ENCODE peak calls at places on chromosomes 3 and 15, in seven cellular contexts. One of them, this sample, is unnamed.

GRCh38 chr3:68249265-68249664 is 594.9 kb upstream of the SUCLG2 start:
- DNase-seq in suprapubic skin: no peak
- DNase-seq in IMR-90: no peak
- DNase-seq in A549: no peak
- DNase-seq in adrenal gland: no peak
- DNase-seq in H54: no peak
- DNase-seq in endothelial cell of umbilical vein: no peak
- DNase-seq in this sample: no peak

GRCh38 chr3:39333607-39334006 is 4.1 kb downstream of the CCR8 start:
- DNase-seq in A549: no peak
- DNase-seq in suprapubic skin: no peak
- DNase-seq in H54: no peak
- DNase-seq in endothelial cell of umbilical vein: no peak
- DNase-seq in adrenal gland: no peak
- DNase-seq in IMR-90: no peak
- DNase-seq in this sample: no peak

GRCh38 chr3:152047465-152047864 is 174.0 kb downstream of the SUCNR1 start:
- DNase-seq in suprapubic skin: no peak
- DNase-seq in endothelial cell of umbilical vein: peak
- DNase-seq in adrenal gland: no peak
- DNase-seq in IMR-90: peak
- DNase-seq in A549: no peak
- DNase-seq in H54: no peak
- DNase-seq in this sample: no peak

GRCh38 chr3:113057117-113057516 is 66.3 kb downstream of the GTPBP8 start:
- DNase-seq in suprapubic skin: no peak
- DNase-seq in adrenal gland: no peak
- DNase-seq in A549: no peak
- DNase-seq in IMR-90: no peak
- DNase-seq in H54: no peak
- DNase-seq in endothelial cell of umbilical vein: no peak
- DNase-seq in this sample: no peak

GRCh38 chr3:195007794-195008193 is 263.2 kb downstream of the XXYLT1 start:
- DNase-seq in adrenal gland: no peak
- DNase-seq in suprapubic skin: peak
- DNase-seq in H54: no peak
- DNase-seq in endothelial cell of umbilical vein: no peak
- DNase-seq in A549: no peak
- DNase-seq in IMR-90: no peak
- DNase-seq in this sample: no peak

GRCh38 chr15:48803877-48804276 is 7.0 kb downstream of the CEP152 start:
- DNase-seq in A549: no peak
- DNase-seq in suprapubic skin: no peak
- DNase-seq in endothelial cell of umbilical vein: no peak
- DNase-seq in adrenal gland: no peak
- DNase-seq in H54: no peak
- DNase-seq in IMR-90: no peak
- DNase-seq in this sample: no peak

GRCh38 chr3:149933858-149934257 is 36.8 kb downstream of the PFN2 start:
- DNase-seq in endothelial cell of umbilical vein: no peak
- DNase-seq in H54: no peak
- DNase-seq in adrenal gland: no peak
- DNase-seq in IMR-90: no peak
- DNase-seq in suprapubic skin: no peak
- DNase-seq in A549: no peak
- DNase-seq in this sample: no peak

GRCh38 chr15:76035593-76035992 is 23.4 kb upstream of the NRG4 start:
- DNase-seq in H54: no peak
- DNase-seq in suprapubic skin: no peak
- DNase-seq in IMR-90: no peak
- DNase-seq in endothelial cell of umbilical vein: no peak
- DNase-seq in A549: no peak
- DNase-seq in adrenal gland: no peak
- DNase-seq in this sample: no peak

GRCh38 chr15:67372563-67372962 is 118.0 kb downstream of the IQCH start:
- DNase-seq in endothelial cell of umbilical vein: no peak
- DNase-seq in suprapubic skin: no peak
- DNase-seq in A549: no peak
- DNase-seq in H54: no peak
- DNase-seq in IMR-90: no peak
- DNase-seq in adrenal gland: no peak
- DNase-seq in this sample: no peak

GRCh38 chr3:183782576-183782975 is 42.8 kb downstream of the MAP6D1 start:
- DNase-seq in adrenal gland: no peak
- DNase-seq in endothelial cell of umbilical vein: peak
- DNase-seq in suprapubic skin: no peak
- DNase-seq in H54: no peak
- DNase-seq in IMR-90: no peak
- DNase-seq in A549: no peak
- DNase-seq in this sample: no peak

GRCh38 chr15:34682673-34683072 is 72.1 kb downstream of the GJD2 start:
- DNase-seq in adrenal gland: no peak
- DNase-seq in IMR-90: peak
- DNase-seq in A549: no peak
- DNase-seq in suprapubic skin: no peak
- DNase-seq in endothelial cell of umbilical vein: peak
- DNase-seq in H54: peak
- DNase-seq in this sample: no peak

GRCh38 chr15:65666257-65666656 is 44.5 kb downstream of the SLC24A1 start:
- DNase-seq in suprapubic skin: no peak
- DNase-seq in endothelial cell of umbilical vein: peak
- DNase-seq in adrenal gland: no peak
- DNase-seq in IMR-90: peak
- DNase-seq in H54: no peak
- DNase-seq in A549: no peak
- DNase-seq in this sample: no peak

GRCh38 chr3:94896994-94897393 is 834.1 kb downstream of the NSUN3 start:
- DNase-seq in IMR-90: no peak
- DNase-seq in H54: no peak
- DNase-seq in adrenal gland: no peak
- DNase-seq in endothelial cell of umbilical vein: no peak
- DNase-seq in suprapubic skin: no peak
- DNase-seq in A549: no peak
- DNase-seq in this sample: no peak

GRCh38 chr3:127037423-127037841 is 54.5 kb downstream of the PLXNA1 start:
- DNase-seq in IMR-90: no peak
- DNase-seq in suprapubic skin: no peak
- DNase-seq in H54: no peak
- DNase-seq in A549: no peak
- DNase-seq in adrenal gland: peak
- DNase-seq in endothelial cell of umbilical vein: no peak
- DNase-seq in this sample: no peak

GRCh38 chr3:13655074-13655913 is 106.4 kb downstream of the FBLN2 start:
- DNase-seq in adrenal gland: no peak
- DNase-seq in endothelial cell of umbilical vein: peak
- DNase-seq in suprapubic skin: no peak
- DNase-seq in A549: peak
- DNase-seq in IMR-90: peak
- DNase-seq in H54: no peak
- DNase-seq in this sample: peak

GRCh38 chr3:171383206-171384018 is 76.8 kb downstream of the TNIK start:
- DNase-seq in suprapubic skin: no peak
- DNase-seq in IMR-90: peak
- DNase-seq in adrenal gland: no peak
- DNase-seq in H54: no peak
- DNase-seq in A549: no peak
- DNase-seq in endothelial cell of umbilical vein: no peak
- DNase-seq in this sample: no peak

DNA sequence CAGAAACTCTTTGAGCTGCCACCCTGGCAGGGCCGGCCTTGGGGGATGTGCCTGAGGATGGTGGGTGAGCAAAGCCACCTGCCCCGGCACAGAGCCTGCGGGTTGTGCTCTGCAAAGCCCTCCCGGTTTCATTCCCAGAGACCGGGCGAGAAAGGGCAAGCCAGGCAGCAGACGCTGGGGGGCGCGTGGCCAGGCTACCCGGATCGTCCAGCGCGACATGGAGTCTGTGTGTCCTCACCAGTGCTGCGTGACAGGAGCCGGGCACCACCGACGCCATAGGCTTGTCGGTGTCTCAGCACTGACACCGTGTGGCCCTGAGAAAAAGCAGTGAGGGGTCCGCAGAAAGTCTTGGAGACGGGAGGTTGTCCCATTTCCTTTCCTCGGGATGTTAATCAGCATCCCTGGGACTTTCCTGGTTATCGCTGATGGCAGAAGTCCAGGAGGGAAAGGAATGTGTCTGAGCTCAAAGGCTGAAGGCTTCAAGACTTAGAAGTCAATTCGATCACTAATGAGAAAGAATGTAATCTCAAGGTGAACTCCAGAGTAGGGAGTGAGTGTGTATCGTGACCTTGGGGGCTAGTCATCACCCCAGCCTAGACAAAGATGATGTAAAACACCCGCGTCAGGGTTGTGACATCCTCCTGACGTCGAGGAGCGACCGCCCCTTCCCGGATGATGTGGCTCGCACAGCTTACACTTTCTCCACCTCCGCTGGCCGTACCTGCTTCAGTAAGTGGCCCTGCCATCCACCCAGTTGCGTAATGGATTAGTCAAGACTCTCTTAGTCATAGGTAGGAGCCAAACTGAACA is 36.3 kb upstream of the PLA2G4E start:
- DNase-seq in IMR-90: peak
- DNase-seq in A549: peak
- DNase-seq in H54: peak
- DNase-seq in suprapubic skin: no peak
- DNase-seq in endothelial cell of umbilical vein: peak
- DNase-seq in adrenal gland: peak
- DNase-seq in this sample: peak
- TF ChIP-seq POLR2A in IMR-90: no peak
- TF ChIP-seq POLR2A in A549: no peak
- TF ChIP-seq POLR2A in H54: peak
- TF ChIP-seq POLR2A in suprapubic skin: no peak
- TF ChIP-seq POLR2A in endothelial cell of umbilical vein: no peak
- TF ChIP-seq POLR2A in adrenal gland: no peak
- TF ChIP-seq POLR2A in this sample: no peak

DNA sequence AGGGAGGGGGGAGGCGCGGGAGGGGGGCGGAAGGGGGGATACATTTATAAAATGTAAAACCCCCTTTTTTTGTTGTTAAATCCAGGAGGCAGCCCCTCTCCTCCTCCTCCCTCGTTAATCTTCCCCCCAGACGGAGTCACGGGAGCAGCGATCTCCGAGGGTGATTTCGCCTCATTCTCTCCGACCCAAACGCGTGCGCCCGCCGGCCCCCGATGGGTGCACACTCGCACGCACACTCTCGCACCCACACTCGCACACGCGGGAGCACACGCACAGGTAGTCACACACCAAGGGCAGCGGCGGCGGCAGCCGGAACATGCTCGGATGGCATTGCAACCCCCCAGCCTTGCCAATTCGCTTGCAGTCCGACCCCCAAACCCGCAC is 498 bp downstream of the ANP32A start:
- DNase-seq in suprapubic skin: no peak
- DNase-seq in IMR-90: no peak
- DNase-seq in A549: peak
- DNase-seq in endothelial cell of umbilical vein: peak
- DNase-seq in adrenal gland: peak
- DNase-seq in H54: no peak
- DNase-seq in this sample: peak
- TF ChIP-seq POLR2A in suprapubic skin: no peak
- TF ChIP-seq POLR2A in IMR-90: no peak
- TF ChIP-seq POLR2A in A549: peak
- TF ChIP-seq POLR2A in endothelial cell of umbilical vein: no peak
- TF ChIP-seq POLR2A in adrenal gland: no peak
- TF ChIP-seq POLR2A in H54: no peak
- TF ChIP-seq POLR2A in this sample: no peak

DNA sequence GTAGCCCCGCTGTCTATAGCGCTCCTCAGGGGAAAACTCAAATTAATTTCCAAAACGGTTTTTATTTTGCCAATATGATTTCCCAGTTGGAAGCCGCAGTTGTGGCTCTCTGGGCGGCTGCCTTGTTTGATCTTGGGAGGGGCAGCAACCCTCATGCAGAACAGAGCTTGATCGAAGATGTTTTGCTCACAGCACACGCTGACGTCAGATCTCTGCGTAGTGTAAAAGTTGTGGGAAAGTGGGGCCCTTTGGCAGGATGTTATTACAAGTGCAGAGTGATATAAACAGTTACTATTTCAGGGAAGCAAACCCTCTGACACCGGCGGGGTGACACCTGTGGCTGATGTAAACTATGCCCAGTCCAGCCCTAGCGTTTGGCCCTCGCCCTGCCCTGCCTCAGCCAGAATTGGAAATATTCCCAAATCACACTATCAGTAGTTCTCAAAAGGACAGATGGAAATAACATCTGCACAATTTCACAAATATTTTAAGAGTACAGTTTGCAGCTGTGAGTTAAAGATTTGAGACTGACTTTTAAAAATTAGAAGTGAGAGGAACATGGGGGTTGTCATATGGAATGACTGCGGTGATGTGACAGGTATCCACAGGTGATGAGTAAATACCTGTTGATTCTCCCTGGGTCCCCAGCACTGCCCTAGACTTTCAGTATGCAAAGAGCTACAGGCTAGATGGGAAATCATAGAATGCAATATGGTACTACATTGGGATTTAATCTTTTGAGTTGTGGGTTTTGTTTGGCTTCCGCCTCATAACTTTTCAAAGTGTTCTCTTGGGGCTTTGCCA is 1.7 kb downstream of the SYNM start:
- DNase-seq in adrenal gland: no peak
- DNase-seq in H54: no peak
- DNase-seq in endothelial cell of umbilical vein: peak
- DNase-seq in IMR-90: peak
- DNase-seq in suprapubic skin: peak
- DNase-seq in A549: no peak
- DNase-seq in this sample: no peak
- TF ChIP-seq POLR2A in adrenal gland: no peak
- TF ChIP-seq POLR2A in H54: no peak
- TF ChIP-seq POLR2A in endothelial cell of umbilical vein: no peak
- TF ChIP-seq POLR2A in IMR-90: no peak
- TF ChIP-seq POLR2A in suprapubic skin: no peak
- TF ChIP-seq POLR2A in A549: no peak
- TF ChIP-seq POLR2A in this sample: no peak

DNA sequence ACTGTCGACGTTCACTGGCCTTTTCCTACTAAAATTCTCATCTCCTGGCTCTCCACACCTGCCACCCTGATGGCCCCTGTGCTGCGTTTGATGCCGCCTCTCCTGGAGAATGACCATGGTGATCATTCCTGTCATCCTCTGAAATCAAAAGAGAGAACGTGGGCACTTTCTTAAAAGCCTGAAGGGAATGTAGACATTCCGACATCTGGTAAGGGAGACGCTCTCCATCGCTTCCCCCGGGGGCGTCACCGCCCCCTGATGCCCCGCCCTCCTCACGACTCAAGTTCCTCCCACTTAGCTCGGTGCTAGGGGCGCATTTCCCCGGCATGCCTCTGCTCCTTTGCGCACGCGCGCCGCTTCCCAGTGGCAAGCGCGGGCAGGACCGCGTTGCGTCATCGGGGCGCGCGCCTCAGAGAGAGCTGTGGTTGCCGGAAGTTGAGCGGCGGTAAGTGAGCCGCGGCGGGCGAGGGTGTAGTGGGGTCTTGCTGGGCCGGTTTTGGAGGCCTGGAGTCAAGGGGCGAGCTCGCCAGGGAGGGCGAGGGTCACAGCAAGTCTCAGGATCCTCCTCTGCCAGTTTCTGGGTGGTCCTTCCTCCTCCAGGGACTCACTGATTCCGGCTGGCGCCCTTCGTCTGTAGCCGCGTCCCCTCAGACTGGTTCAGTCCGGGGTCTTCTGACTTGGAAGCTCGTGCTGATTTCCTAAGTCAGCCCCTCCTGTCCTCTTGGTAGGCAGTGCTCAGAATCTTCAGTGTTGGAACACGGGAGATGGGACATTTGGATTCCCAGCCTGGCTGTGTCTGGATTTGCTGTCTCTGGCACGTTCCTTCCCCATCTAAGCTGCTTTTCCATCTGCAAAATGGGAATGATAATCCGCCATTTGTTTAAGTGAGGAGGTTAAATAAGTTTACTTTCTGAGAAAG is at the start of gene ATG7:
- DNase-seq in endothelial cell of umbilical vein: peak
- DNase-seq in suprapubic skin: peak
- DNase-seq in A549: peak
- DNase-seq in IMR-90: peak
- DNase-seq in H54: peak
- DNase-seq in adrenal gland: peak
- DNase-seq in this sample: peak
- TF ChIP-seq POLR2A in endothelial cell of umbilical vein: peak
- TF ChIP-seq POLR2A in suprapubic skin: peak
- TF ChIP-seq POLR2A in A549: peak
- TF ChIP-seq POLR2A in IMR-90: peak
- TF ChIP-seq POLR2A in H54: peak
- TF ChIP-seq POLR2A in adrenal gland: peak
- TF ChIP-seq POLR2A in this sample: peak